ENCODE peak calls at places on chromosomes 6 and 20, in seven cellular contexts. U is HepG2, Z is tibial nerve, S is HCT116, G is GM12891, Y is right lobe of liver, V is ovary. L is an unnamed sample.

GRCh38 chr6:108591040-108591816 is 30.5 kb downstream of the FOXO3 start:
- DNase-seq in G (no peak), U (no peak), V (no peak), Z (no peak), Y (no peak), S (no peak), L (no peak)

GRCh38 chr6:161443868-161444267 is 170.0 kb upstream of the AGPAT4 start:
- DNase-seq in S (no peak), V (no peak), Z (no peak), G (no peak), U (no peak), Y (no peak), L (no peak)

GRCh38 chr6:4763921-4764320 is 12.3 kb upstream of the CDYL start:
- DNase-seq in U (no peak), S (no peak), G (no peak), V (no peak), Y (no peak), Z (no peak), L (no peak)

GRCh38 chr6:73088138-73088813 is 137.0 kb downstream of the KHDC1L start:
- DNase-seq in V (no peak), Y (no peak), S (no peak), Z (no peak), G (no peak), U (no peak), L (no peak)

GRCh38 chr6:169109381-169109780 is 144.3 kb downstream of the THBS2 start:
- DNase-seq in V (no peak), Y (no peak), S (no peak), U (no peak), Z (no peak), G (no peak), L (no peak)

GRCh38 chr6:167073679-167074274 is 49.1 kb upstream of the CCR6 start:
- DNase-seq in S (no peak), G (no peak), Z (no peak), Y (no peak), V (no peak), U (no peak), L (no peak)

GRCh38 chr6:157561929-157562810 is 181.2 kb downstream of the ZDHHC14 start:
- DNase-seq in Z (no peak), U (no peak), V (no peak), S (no peak), G (no peak), Y (no peak), L (no peak)

GRCh38 chr6:7559651-7560385 is 18.3 kb downstream of the DSP start:
- DNase-seq in Y (no peak), V (no peak), G (no peak), S (no peak), Z (no peak), U (peak; percentile 57), L (no peak)

GRCh38 chr20:34180460-34181108 is 60.6 kb upstream of the ASIP start:
- DNase-seq in S (no peak), Z (no peak), U (no peak), G (no peak), Y (no peak), V (no peak), L (no peak)

GRCh38 chr6:27608916-27609883 is 136.3 kb upstream of the ZNF184 start:
- DNase-seq in G (no peak), Z (no peak), V (no peak), U (peak; percentile 61), S (peak; percentile 72), Y (no peak), L (no peak)

GRCh38 chr6:14542670-14543366 is 425.2 kb downstream of the CD83 start:
- DNase-seq in Z (no peak), V (no peak), U (no peak), S (peak; percentile 29), G (no peak), Y (no peak), L (peak; percentile 44)

GRCh38 chr6:31578058-31578457 is 2.7 kb downstream of the TNF start:
- DNase-seq in V (no peak), G (no peak), S (no peak), U (no peak), Y (no peak), Z (no peak), L (no peak)

GRCh38 chr6:31576897-31577341 is 1.6 kb downstream of the TNF start:
- DNase-seq in U (no peak), Z (no peak), V (no peak), Y (peak; percentile 48), S (no peak), G (no peak), L (no peak)

GRCh38 chr6:31579119-31579505 is 3.1 kb downstream of the LTB start:
- DNase-seq in S (no peak), G (no peak), U (no peak), Z (no peak), V (no peak), Y (peak; percentile 27), L (no peak)

GRCh38 chr6:31579546-31580445 is 2.4 kb downstream of the LTB start:
- DNase-seq in Y (peak; percentile 11), G (no peak), Z (no peak), S (no peak), V (no peak), U (no peak), L (no peak)

DNA sequence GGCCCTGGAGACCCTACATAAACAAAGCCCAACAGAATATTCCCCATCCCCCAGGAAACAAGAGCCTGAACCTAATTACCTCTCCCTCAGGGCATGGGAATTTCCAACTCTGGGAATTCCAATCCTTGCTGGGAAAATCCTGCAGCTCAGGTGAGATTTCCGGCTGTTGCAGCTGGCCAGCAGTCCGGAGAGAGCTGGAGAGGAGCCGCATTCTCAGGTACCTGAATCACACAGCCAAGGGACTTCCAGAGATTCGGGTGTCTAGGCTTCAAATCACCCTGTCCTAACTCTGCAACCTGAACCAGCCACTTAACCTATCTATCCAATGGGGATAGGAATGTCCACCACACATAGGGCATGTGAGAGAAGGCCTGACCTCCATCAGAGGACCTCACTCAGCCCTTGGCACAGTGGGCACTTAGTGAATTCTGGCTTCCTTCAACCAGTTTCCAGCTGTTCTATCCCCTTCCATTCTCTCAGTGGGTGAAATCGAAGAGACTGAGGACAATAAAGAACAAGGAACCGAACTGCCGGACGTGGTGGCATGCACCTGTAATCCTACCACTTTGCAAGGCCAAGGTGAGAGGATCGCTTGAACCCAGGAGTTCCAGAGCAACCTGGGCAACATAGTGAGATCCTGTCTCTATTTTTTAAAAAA is 3.2 kb downstream of the TNF start:
- DNase-seq in Y (peak; percentile 25), U (no peak), V (no peak), Z (no peak), G (no peak), S (no peak), L (no peak)
- TF ChIP-seq POLR2A in Y (no peak), U (no peak), V (no peak), Z (no peak), G (peak; percentile 62), S (no peak), L (no peak)

DNA sequence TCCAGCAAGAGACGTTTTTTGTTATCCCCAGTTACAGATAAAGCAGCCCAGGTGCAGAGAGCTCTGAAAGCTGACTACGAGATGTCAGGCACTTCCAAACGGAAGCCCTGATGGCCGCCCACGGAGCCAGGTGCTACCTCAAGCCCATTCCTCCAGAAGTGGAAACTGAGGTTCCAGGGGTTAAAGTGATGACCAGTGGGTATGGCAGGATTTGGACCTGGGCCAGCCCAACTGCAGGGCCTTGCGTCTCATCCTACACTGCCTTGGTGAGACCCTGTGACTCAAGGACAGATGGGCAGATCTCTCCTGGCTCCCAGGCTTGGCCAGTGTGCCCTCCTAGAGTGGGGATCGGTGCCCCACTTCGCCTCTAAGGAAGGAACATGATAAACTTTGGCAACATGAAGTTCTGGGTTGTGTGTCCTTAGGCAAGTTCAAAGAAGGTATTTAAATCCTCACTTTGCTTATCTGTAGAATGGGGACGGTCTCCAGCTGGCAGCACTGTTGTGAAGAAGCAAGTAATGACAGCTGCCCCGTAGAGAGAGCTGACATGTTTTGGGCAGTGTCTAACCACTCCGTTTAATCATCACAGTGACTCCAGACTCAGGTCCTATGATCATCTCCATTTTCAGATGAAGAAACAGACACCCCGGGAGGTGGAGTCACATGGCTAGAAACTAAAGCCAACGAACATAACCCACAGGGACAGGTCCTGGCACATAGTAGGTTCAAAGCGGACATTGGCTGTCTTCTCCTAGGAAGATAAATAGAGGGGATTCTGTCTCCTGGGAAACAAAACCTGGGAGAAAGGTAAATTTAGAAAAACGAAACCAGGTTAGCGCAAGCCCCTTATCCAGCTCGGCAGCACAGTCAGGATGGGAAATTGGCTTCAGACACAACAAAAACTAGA is 34.4 kb upstream of the CDH22 start:
- DNase-seq in U (no peak), G (no peak), S (no peak), Z (no peak), V (peak; percentile 28), Y (no peak), L (no peak)
- TF ChIP-seq POLR2A in U (no peak), G (no peak), S (no peak), Z (no peak), V (no peak), Y (no peak), L (no peak)

GRCh38 chr6:44010411-44011349 is 116.6 kb downstream of the MRPL14 start:
- DNase-seq in S (peak; percentile 74), Z (no peak), G (no peak), U (no peak), Y (peak; percentile 48), V (no peak), L (peak; percentile 98)
- TF ChIP-seq POLR2A in S (no peak), Z (no peak), G (no peak), U (no peak), Y (no peak), V (no peak), L (peak; percentile 13)

DNA sequence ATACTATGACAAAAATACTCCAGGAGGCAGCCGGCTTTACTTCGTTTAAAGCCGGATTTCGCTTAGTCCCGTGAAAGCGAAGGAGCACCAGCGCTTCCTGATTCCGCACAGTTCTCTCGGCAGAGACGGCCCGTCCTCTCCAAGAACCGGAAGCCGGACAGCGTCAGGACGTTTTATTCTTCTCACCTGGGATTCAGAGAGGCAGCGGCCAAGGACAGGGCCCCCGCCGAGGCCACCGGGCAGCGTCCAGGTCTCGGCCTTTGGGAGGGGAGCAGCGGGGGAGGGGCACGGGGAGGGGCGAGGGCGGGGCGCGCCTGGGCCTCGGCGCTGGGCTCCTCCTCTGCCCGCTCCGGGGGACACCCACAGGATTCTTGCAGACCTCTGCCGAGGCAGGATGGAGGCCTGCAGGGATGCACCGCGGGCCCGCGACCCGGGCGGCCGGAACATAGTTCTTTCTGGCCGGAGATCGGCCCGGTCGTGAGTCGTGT is 2.8 kb upstream of the DIDO1 start:
- DNase-seq in Y (peak; percentile 92), V (peak; percentile 67), G (peak; percentile 63), U (peak; percentile 50), Z (peak; percentile 43), S (no peak), L (no peak)
- TF ChIP-seq POLR2A in Y (peak; percentile 56), V (no peak), G (peak; percentile 28), U (no peak), Z (no peak), S (no peak), L (no peak)

GRCh38 chr20:62517901-62518610 is 42.3 kb upstream of the GATA5 start:
- DNase-seq in Z (no peak), U (no peak), V (no peak), Y (no peak), S (no peak), G (no peak), L (no peak)
- TF ChIP-seq POLR2A in Z (no peak), U (no peak), V (no peak), Y (no peak), S (no peak), G (no peak), L (no peak)

L was measured in H54.